ENCODE peak calls at places on chromosome 17, in nine cellular contexts. M is lower lobe of right lung, Z is Karpas-422, V is aorta, T is AG04450, F is IMR-90, L is ascending aorta, R is fibroblast of lung, K is thoracic aorta. N is an unnamed sample.

GRCh38 chr17:27414271-27414670 is 42.0 kb upstream of the KSR1 start:
- DNase-seq in F (peak), R (peak), V (no peak), Z (no peak), L (no peak), K (no peak), M (no peak), T (no peak), N (no peak)

GRCh38 chr17:45740553-45741330 is 43.4 kb upstream of the CRHR1 start:
- DNase-seq in V (no peak), K (no peak), M (no peak), T (no peak), R (no peak), L (no peak), Z (peak), F (peak), N (peak)

GRCh38 chr17:68656666-68657065 is 55.5 kb upstream of the FAM20A start:
- DNase-seq in K (no peak), M (no peak), R (no peak), F (no peak), Z (no peak), L (no peak), T (no peak), V (no peak), N (no peak)

GRCh38 chr17:4806420-4806769 is 557 bp upstream of the PLD2 start:
- DNase-seq in T (no peak), M (no peak), V (no peak), Z (peak), R (no peak), L (no peak), K (no peak), F (no peak), N (no peak)

GRCh38 chr17:34822007-34822737 is 139.1 kb downstream of the CCT6B start:
- DNase-seq in T (no peak), K (no peak), M (no peak), R (no peak), L (no peak), F (no peak), Z (no peak), V (no peak), N (no peak)

GRCh38 chr17:77252736-77253135 is 112.0 kb downstream of the SEC14L1 start:
- DNase-seq in F (no peak), M (no peak), V (no peak), K (no peak), L (no peak), T (no peak), Z (no peak), R (no peak), N (no peak)

GRCh38 chr17:59342681-59343127 is 11.2 kb downstream of the YPEL2 start:
- DNase-seq in K (no peak), V (no peak), F (no peak), L (no peak), M (no peak), Z (no peak), T (no peak), R (no peak), N (no peak)

GRCh38 chr17:59174671-59175070 is 19.1 kb downstream of the PRR11 start:
- DNase-seq in F (no peak), K (no peak), R (no peak), L (no peak), M (no peak), Z (no peak), V (no peak), T (no peak), N (no peak)

GRCh38 chr17:82898976-82899514 is 59.2 kb upstream of the ZNF750 start:
- DNase-seq in F (no peak), L (no peak), R (no peak), K (no peak), V (peak), M (peak), Z (no peak), T (no peak), N (no peak)

GRCh38 chr17:28763137-28763799 is 19.5 kb downstream of the TRAF4 start:
- DNase-seq in F (no peak), K (no peak), M (no peak), Z (no peak), V (no peak), R (no peak), T (no peak), L (no peak), N (no peak)

GRCh38 chr17:49557204-49558024 is 18.3 kb upstream of the NXPH3 start:
- DNase-seq in F (peak), R (peak), V (peak), K (no peak), Z (peak), L (peak), T (no peak), M (no peak), N (no peak)

GRCh38 chr17:40124279-40125141 is 2.7 kb downstream of the MSL1 start:
- DNase-seq in T (no peak), K (no peak), Z (no peak), F (peak), M (no peak), R (peak), L (no peak), V (no peak), N (no peak)

GRCh38 chr17:61436995-61437704 is 15.1 kb upstream of the TBX4 start:
- DNase-seq in R (no peak), T (no peak), Z (no peak), L (no peak), K (no peak), F (no peak), M (no peak), V (no peak), N (no peak)

GRCh38 chr17:7242717-7243576 is 698 bp upstream of the GABARAP start:
- DNase-seq in Z (peak), F (peak), L (peak), M (peak), K (peak), R (peak), T (peak), V (peak), N (peak)

GRCh38 chr17:12549499-12549901 is 116.2 kb upstream of the MYOCD start:
- DNase-seq in Z (no peak), R (no peak), M (no peak), F (peak), T (no peak), V (no peak), L (peak), K (no peak), N (no peak)

GRCh38 chr17:78379134-78379497 is 667 bp downstream of the PGS1 start:
- DNase-seq in Z (no peak), F (peak), M (no peak), T (peak), L (no peak), K (no peak), R (peak), V (no peak), N (peak)

GRCh38 chr17:40317345-40317873 is 8.4 kb downstream of the RARA start:
- DNase-seq in M (no peak), V (peak), T (no peak), K (no peak), L (peak), R (peak), Z (peak), F (peak), N (peak)

GRCh38 chr17:58591455-58591854 is 77.0 kb upstream of the MTMR4 start:
- DNase-seq in L (no peak), K (no peak), R (no peak), M (no peak), F (no peak), T (no peak), Z (no peak), V (no peak), N (no peak)

GRCh38 chr17:44664867-44665266 is 8.6 kb downstream of the MEIOC start:
- DNase-seq in R (no peak), L (no peak), V (no peak), F (no peak), T (no peak), Z (no peak), K (no peak), M (no peak), N (no peak)

GRCh38 chr17:38415250-38416194 is 12.7 kb upstream of the ARHGAP23 start:
- DNase-seq in L (no peak), V (no peak), K (no peak), T (peak), R (peak), F (peak), Z (peak), M (peak), N (peak)

GRCh38 chr17:58513391-58513912 is 986 bp downstream of the MTMR4 start:
- DNase-seq in Z (no peak), L (no peak), T (no peak), M (no peak), V (no peak), K (no peak), F (no peak), R (no peak), N (no peak)

GRCh38 chr17:16872836-16873653 is 98.9 kb downstream of the TNFRSF13B start:
- DNase-seq in R (no peak), L (peak), Z (peak), F (no peak), K (no peak), V (no peak), T (no peak), M (no peak), N (peak)

GRCh38 chr17:21167303-21167702 is 40.5 kb downstream of the DHRS7B start:
- DNase-seq in Z (no peak), L (peak), R (peak), F (peak), M (no peak), V (no peak), T (no peak), K (no peak), N (no peak)

GRCh38 chr17:7133424-7133823 is 18.8 kb upstream of the ASGR2 start:
- DNase-seq in L (peak), K (no peak), T (no peak), M (peak), Z (peak), R (no peak), V (peak), F (no peak), N (no peak)

GRCh38 chr17:31677036-31677435 is 182.0 kb downstream of the COPRS start:
- DNase-seq in L (no peak), M (no peak), Z (no peak), T (no peak), K (no peak), V (no peak), F (no peak), R (no peak), N (no peak)

GRCh38 chr17:50841949-50842354 is 6.6 kb downstream of the WFIKKN2 start:
- DNase-seq in K (no peak), T (no peak), M (peak), L (peak), F (peak), V (peak), R (peak), Z (peak), N (peak)

GRCh38 chr17:78981010-78981888 is 1.5 kb upstream of the LGALS3BP start:
- DNase-seq in Z (no peak), F (no peak), M (no peak), T (no peak), R (no peak), V (no peak), L (no peak), K (no peak), N (no peak)

GRCh38 chr17:36198831-36199465 is 2.4 kb upstream of the CCL3L1 start:
- DNase-seq in L (no peak), T (no peak), R (no peak), Z (peak), M (no peak), K (no peak), V (no peak), F (no peak), N (no peak)
- H3K27ac ChIP-seq in L (no peak), T (no peak), R (no peak), Z (no peak), M (no peak), K (no peak), V (no peak), F (no peak), N (no peak)

DNA sequence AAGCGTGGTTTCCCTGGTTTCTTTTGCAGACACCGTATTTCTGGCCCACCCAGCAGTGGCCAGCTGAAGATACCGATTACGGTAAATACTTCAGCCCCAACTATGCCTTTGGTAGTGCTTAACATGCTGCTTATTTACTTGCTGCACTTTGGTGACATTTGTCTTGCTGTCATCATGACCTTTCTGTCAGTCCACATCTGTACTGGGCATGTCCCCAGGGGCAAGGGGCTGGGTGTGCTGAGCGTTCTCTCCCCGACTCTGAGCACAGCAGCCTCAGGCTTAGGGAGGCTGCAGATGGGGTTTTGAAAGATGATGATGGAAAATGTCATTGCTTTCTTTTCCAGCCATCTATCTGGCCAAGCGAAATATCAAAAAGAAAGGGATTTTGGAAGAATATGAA is 23.3 kb downstream of the RGS9 start:
- DNase-seq in K (no peak), Z (no peak), T (no peak), L (no peak), V (no peak), R (no peak), M (no peak), F (no peak), N (no peak)
- H3K27ac ChIP-seq in K (no peak), Z (no peak), T (no peak), L (no peak), V (no peak), R (no peak), M (no peak), F (no peak), N (no peak)

GRCh38 chr17:3761918-3762380 is 38.2 kb downstream of the HASPIN start:
- DNase-seq in V (no peak), F (no peak), Z (no peak), T (no peak), K (no peak), M (no peak), R (no peak), L (no peak), N (no peak)

GRCh38 chr17:3763777-3764170 is 37.2 kb downstream of the ITGAE start:
- DNase-seq in V (no peak), F (no peak), T (no peak), Z (no peak), L (no peak), K (no peak), M (no peak), R (no peak), N (no peak)

GRCh38 chr17:3761061-3761917 is 37.6 kb downstream of the HASPIN start:
- DNase-seq in F (no peak), K (no peak), Z (no peak), M (no peak), V (peak), T (no peak), L (no peak), R (no peak), N (no peak)

GRCh38 chr17:3765981-3766380 is 35.0 kb downstream of the ITGAE start:
- DNase-seq in V (no peak), T (no peak), F (no peak), Z (no peak), R (no peak), L (no peak), K (no peak), M (no peak), N (no peak)

GRCh38 chr17:3762922-3763776 is 37.8 kb downstream of the ITGAE start:
- DNase-seq in K (no peak), R (no peak), M (no peak), L (no peak), F (no peak), T (no peak), Z (no peak), V (no peak), N (no peak)
- H3K27ac ChIP-seq in K (no peak), R (no peak), M (peak), L (no peak), F (no peak), T (no peak), Z (no peak), V (no peak), N (no peak)

GRCh38 chr17:42573095-42573494 is 4.4 kb downstream of the PSMC3IP start:
- DNase-seq in K (no peak), L (no peak), F (no peak), V (no peak), R (no peak), M (no peak), Z (no peak), T (no peak), N (no peak)
- H3K27ac ChIP-seq in K (no peak), L (no peak), F (no peak), V (no peak), R (no peak), M (no peak), Z (no peak), T (no peak), N (peak)

DNA sequence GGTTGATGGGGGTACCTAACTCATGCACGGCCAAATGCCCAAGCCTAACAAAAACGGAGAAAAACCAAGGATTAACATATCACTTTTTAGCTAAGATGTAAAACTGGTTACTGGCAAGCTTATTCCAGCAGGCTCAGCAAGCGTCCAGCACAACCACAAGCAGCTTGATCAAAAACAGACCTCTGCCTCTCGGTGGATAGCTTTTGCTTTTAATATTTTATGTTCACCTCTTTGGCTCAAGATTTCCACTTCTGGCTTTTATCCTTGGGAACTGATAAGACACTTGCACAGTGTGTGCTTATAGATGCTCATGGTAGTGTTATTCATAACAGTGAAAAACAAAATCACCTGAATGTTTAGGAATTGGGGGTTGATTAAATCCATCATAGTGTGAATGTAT is 206.9 kb upstream of the CACNG5 start:
- DNase-seq in F (no peak), T (no peak), R (no peak), M (no peak), L (no peak), V (no peak), Z (no peak), K (no peak), N (no peak)
- H3K27ac ChIP-seq in F (no peak), T (no peak), R (no peak), M (no peak), L (no peak), V (no peak), Z (no peak), K (no peak), N (no peak)

GRCh38 chr17:63431939-63432804 is 13.9 kb downstream of the CYB561 start:
- DNase-seq in V (peak), L (peak), Z (no peak), T (no peak), M (no peak), K (no peak), R (peak), F (peak), N (no peak)

GRCh38 chr17:63431618-63431938 is 14.5 kb downstream of the CYB561 start:
- DNase-seq in M (no peak), V (peak), Z (no peak), R (no peak), K (no peak), F (no peak), T (no peak), L (no peak), N (no peak)

GRCh38 chr17:63429766-63430165 is 16.3 kb downstream of the CYB561 start:
- DNase-seq in Z (no peak), L (no peak), K (no peak), T (no peak), F (no peak), M (no peak), V (no peak), R (no peak), N (no peak)

GRCh38 chr17:63426917-63427308 is 19.2 kb downstream of the CYB561 start:
- DNase-seq in Z (no peak), L (no peak), R (no peak), V (no peak), M (no peak), K (no peak), T (no peak), F (no peak), N (no peak)

DNA sequence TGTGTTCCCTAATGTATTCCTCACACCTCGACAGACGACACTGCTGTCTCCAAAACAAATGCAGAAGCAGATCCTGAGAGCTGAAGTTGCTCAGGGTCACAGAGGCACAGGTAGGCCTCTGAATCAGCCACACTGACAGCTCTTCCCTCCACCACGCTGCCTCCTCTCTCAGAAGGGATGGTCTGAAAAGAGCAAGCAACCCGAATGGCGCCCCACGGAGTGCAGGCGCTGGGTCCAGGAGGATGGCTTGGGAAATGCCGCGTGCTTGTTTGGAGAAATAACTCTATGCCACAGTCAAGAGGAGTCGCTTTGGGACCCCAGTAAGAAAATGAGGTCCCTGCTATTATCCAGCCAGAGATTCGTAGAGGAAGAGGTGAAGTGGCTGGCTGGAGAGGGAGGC is 15.9 kb downstream of the CYB561 start:
- DNase-seq in T (no peak), M (no peak), F (no peak), K (no peak), R (no peak), V (peak), Z (no peak), L (no peak), N (no peak)
- H3K27ac ChIP-seq in T (no peak), M (no peak), F (no peak), K (no peak), R (no peak), V (no peak), Z (no peak), L (no peak), N (peak)

GRCh38 chr17:74040729-74041128 is 162.7 kb upstream of the RPL38 start:
- DNase-seq in Z (no peak), L (no peak), R (no peak), M (no peak), K (no peak), F (no peak), T (no peak), V (peak), N (no peak)
- H3K27ac ChIP-seq in Z (no peak), L (no peak), R (no peak), M (no peak), K (no peak), F (no peak), T (no peak), V (no peak), N (no peak)

N was measured in RWPE1.